ENCODE peak calls at places on chromosome 12, in five cellular contexts. X is astrocyte; I is sciatic nerve; R is effector memory CD4-positive, alpha-beta T cell; G is H4. Z is an unnamed sample.

GRCh38 chr12:54360717-54361456 is 3.4 kb downstream of the GPR84 start:
- DNase-seq in R (peak), I (peak), G (peak), X (peak), Z (peak)

GRCh38 chr12:13209279-13210021 is 12.9 kb downstream of the EMP1 start:
- DNase-seq in R (no peak), G (no peak), X (no peak), I (no peak), Z (no peak)

GRCh38 chr12:11105546-11105945 is 13.4 kb upstream of the TAS2R43 start:
- DNase-seq in I (no peak), G (no peak), X (no peak), R (no peak), Z (no peak)

GRCh38 chr12:15662983-15663659 is 126.1 kb downstream of the EPS8 start:
- DNase-seq in R (no peak), X (peak), I (no peak), G (no peak), Z (no peak)

GRCh38 chr12:56221233-56221756 is 427 bp downstream of the RNF41 start:
- DNase-seq in I (peak), G (no peak), R (no peak), X (peak), Z (no peak)

GRCh38 chr12:45913631-45914030 is 76.7 kb downstream of the SCAF11 start:
- DNase-seq in I (no peak), G (no peak), R (no peak), X (no peak), Z (no peak)

GRCh38 chr12:25764892-25765291 is 193.6 kb upstream of the RASSF8 start:
- DNase-seq in G (peak), X (peak), I (no peak), R (no peak), Z (no peak)

GRCh38 chr12:7107181-7108041 is 1.6 kb downstream of the C1RL start:
- DNase-seq in I (peak), R (no peak), X (no peak), G (no peak), Z (no peak)

GRCh38 chr12:47317182-47317915 is 237.6 kb upstream of the AMIGO2 start:
- DNase-seq in I (no peak), R (no peak), G (no peak), X (peak), Z (no peak)

GRCh38 chr12:16350682-16351081 is 3.2 kb downstream of the MGST1 start:
- DNase-seq in X (peak), R (no peak), G (peak), I (peak), Z (peak)

GRCh38 chr12:109738209-109738608 is 24.6 kb downstream of the FAM222A start:
- DNase-seq in X (no peak), R (no peak), G (no peak), I (peak), Z (no peak)

GRCh38 chr12:22082190-22082701 is 36.2 kb downstream of the CMAS start:
- DNase-seq in I (no peak), X (no peak), G (peak), R (no peak), Z (no peak)

GRCh38 chr12:6978188-6978986 is 7.7 kb downstream of the EMG1 start:
- DNase-seq in R (no peak), I (no peak), X (no peak), G (no peak), Z (no peak)

GRCh38 chr12:75041481-75041880 is 168.2 kb downstream of the KCNC2 start:
- DNase-seq in I (no peak), R (no peak), X (no peak), G (no peak), Z (no peak)

GRCh38 chr12:11500222-11500860 is 105.0 kb upstream of the PRB2 start:
- DNase-seq in R (peak), G (peak), I (peak), X (peak), Z (peak)

GRCh38 chr12:95473947-95474817 is at the start of gene METAP2:
- DNase-seq in X (peak), G (peak), R (peak), I (peak), Z (peak)

GRCh38 chr12:19546611-19547162 is 107.4 kb downstream of the AEBP2 start:
- DNase-seq in I (no peak), X (peak), R (no peak), G (no peak), Z (no peak)

GRCh38 chr12:5739862-5740370 is 205.1 kb downstream of the ANO2 start:
- DNase-seq in X (no peak), R (no peak), G (no peak), I (no peak), Z (no peak)

GRCh38 chr12:21155517-21156351 is 24.7 kb downstream of the SLCO1B1 start:
- DNase-seq in I (no peak), R (no peak), G (no peak), X (no peak), Z (no peak)

GRCh38 chr12:27334052-27334720 is 1.6 kb downstream of the BMAL2 start:
- DNase-seq in X (no peak), G (no peak), R (no peak), I (no peak), Z (no peak)

GRCh38 chr12:4881665-4882064 is 28.0 kb upstream of the KCNA1 start:
- DNase-seq in G (no peak), I (no peak), X (no peak), R (no peak), Z (no peak)

GRCh38 chr12:113926792-113927191 is 39.3 kb downstream of the RBM19 start:
- DNase-seq in R (no peak), X (no peak), I (no peak), G (no peak), Z (no peak)

GRCh38 chr12:131112690-131113290 is 159.1 kb downstream of the ADGRD1 start:
- DNase-seq in I (peak), R (no peak), G (no peak), X (no peak), Z (peak)

GRCh38 chr12:89347325-89347829 is 4.9 kb downstream of the DUSP6 start:
- DNase-seq in R (no peak), X (no peak), I (no peak), G (no peak), Z (no peak)

GRCh38 chr12:107322063-107322462 is 228.7 kb upstream of the CRY1 start:
- DNase-seq in I (no peak), X (no peak), G (no peak), R (no peak), Z (no peak)

GRCh38 chr12:110641512-110641911 is 27.6 kb downstream of the TCTN1 start:
- DNase-seq in X (peak), G (no peak), R (no peak), I (no peak), Z (no peak)

GRCh38 chr12:41486718-41487117 is 298.6 kb downstream of the PDZRN4 start:
- DNase-seq in R (no peak), I (no peak), G (peak), X (peak), Z (no peak)

GRCh38 chr12:45671254-45671653 is 58.3 kb upstream of the ARID2 start:
- DNase-seq in I (no peak), X (peak), R (no peak), G (no peak), Z (no peak)

GRCh38 chr12:24198936-24199644 is 249.6 kb upstream of the SOX5 start:
- DNase-seq in G (no peak), X (peak), I (no peak), R (no peak), Z (no peak)

Z was measured in NCI-H460.